ENCODE peak calls at places on chromosomes 3 and 15, in ten cellular contexts. X, Z, J, F, T, D, N, B, V and S are unnamed samples. For H3K36me3 and H3K4me1, the result is how much of the 10 kb centered on the place peaks cover.

GRCh38 chr3:99413504-99413903 is 224.9 kb upstream of the COL8A1 start:
- DNase-seq in X (no peak), Z (no peak), J (no peak), F (no peak), T (no peak), D (no peak), N (no peak), B (no peak), V (no peak), S (no peak)

GRCh38 chr3:14509796-14510100 is 30.4 kb downstream of the GRIP2 start:
- DNase-seq in X (no peak), Z (no peak), J (no peak), F (no peak), T (no peak), D (peak), N (no peak), B (no peak), V (no peak), S (no peak)

GRCh38 chr15:64157599-64158125 is 5.2 kb downstream of the PPIB start:
- DNase-seq in X (no peak), Z (no peak), J (no peak), F (no peak), T (no peak), D (no peak), N (no peak), B (no peak), V (no peak), S (no peak)

GRCh38 chr15:92421980-92422379 is 28.3 kb downstream of the ST8SIA2 start:
- DNase-seq in X (no peak), Z (no peak), J (no peak), F (no peak), T (no peak), D (no peak), N (no peak), B (no peak), V (no peak), S (no peak)

GRCh38 chr15:76286231-76286879 is 24.9 kb downstream of the ETFA start:
- DNase-seq in X (no peak), Z (no peak), J (no peak), F (no peak), T (peak), D (no peak), N (no peak), B (no peak), V (no peak), S (no peak)

GRCh38 chr15:79105141-79105540 is 14.6 kb upstream of the RASGRF1 start:
- DNase-seq in X (no peak), Z (no peak), J (peak), F (no peak), T (no peak), D (no peak), N (no peak), B (no peak), V (no peak), S (no peak)

GRCh38 chr15:60605879-60606304 is 127.0 kb upstream of the ICE2 start:
- DNase-seq in X (no peak), Z (no peak), J (no peak), F (no peak), T (no peak), D (no peak), N (no peak), B (no peak), V (no peak), S (no peak)

GRCh38 chr3:120013481-120013880 is 80.8 kb downstream of the GSK3B start:
- DNase-seq in X (no peak), Z (no peak), J (no peak), F (no peak), T (no peak), D (no peak), N (no peak), B (no peak), V (no peak), S (no peak)

GRCh38 chr3:169965562-169965961 is 1.0 kb upstream of the SEC62 start:
- DNase-seq in X (no peak), Z (no peak), J (no peak), F (no peak), T (no peak), D (no peak), N (no peak), B (no peak), V (no peak), S (no peak)

GRCh38 chr15:94298359-94298758 is 67.0 kb downstream of the MCTP2 start:
- DNase-seq in X (no peak), Z (no peak), J (no peak), F (no peak), T (no peak), D (no peak), N (no peak), B (no peak), V (no peak), S (no peak)

GRCh38 chr3:11610044-11610671 is 33.6 kb downstream of the VGLL4 start:
- DNase-seq in X (peak), Z (no peak), J (no peak), F (no peak), T (no peak), D (no peak), N (no peak), B (no peak), V (peak), S (no peak)

GRCh38 chr3:161409069-161409468 is 37.8 kb upstream of the SPTSSB start:
- DNase-seq in X (no peak), Z (no peak), J (no peak), F (peak), T (no peak), D (no peak), N (no peak), B (no peak), V (no peak), S (no peak)

GRCh38 chr3:151562901-151563300 is 102.0 kb upstream of the IGSF10 start:
- DNase-seq in X (no peak), Z (no peak), J (no peak), F (no peak), T (no peak), D (no peak), N (no peak), B (no peak), V (no peak), S (no peak)

GRCh38 chr15:93900476-93901400 is 330.6 kb upstream of the MCTP2 start:
- DNase-seq in X (no peak), Z (peak), J (no peak), F (no peak), T (no peak), D (no peak), N (no peak), B (no peak), V (no peak), S (no peak)

GRCh38 chr3:127133971-127134370 is 59.0 kb upstream of the PRR23E start:
- DNase-seq in X (no peak), Z (no peak), J (no peak), F (no peak), T (no peak), D (no peak), N (no peak), B (no peak), V (no peak), S (no peak)

GRCh38 chr3:98573231-98573728 is 20.1 kb downstream of the CPOX start:
- DNase-seq in X (no peak), Z (no peak), J (no peak), F (no peak), T (no peak), D (no peak), N (no peak), B (no peak), V (no peak), S (no peak)

GRCh38 chr3:108959017-108959416 is 5.3 kb upstream of the GUCA1C start:
- DNase-seq in X (no peak), Z (no peak), J (no peak), F (no peak), T (no peak), D (no peak), N (no peak), B (no peak), V (no peak), S (no peak)

GRCh38 chr15:22950211-22950990 is 29.8 kb downstream of the CYFIP1 start:
- DNase-seq in X (no peak), Z (no peak), J (no peak), F (no peak), T (no peak), D (no peak), N (no peak), B (peak), V (no peak), S (no peak)

GRCh38 chr15:22883196-22883595 is 44.7 kb downstream of the NIPA2 start:
- DNase-seq in X (no peak), Z (no peak), J (no peak), F (no peak), T (no peak), D (no peak), N (no peak), B (no peak), V (no peak), S (no peak)

GRCh38 chr3:83835040-83835439 is 1123.7 kb upstream of the CADM2 start:
- DNase-seq in X (no peak), Z (no peak), J (no peak), F (no peak), T (no peak), D (no peak), N (no peak), B (no peak), V (no peak), S (no peak)

GRCh38 chr3:58131101-58131500 is 79.7 kb downstream of the DNASE1L3 start:
- DNase-seq in X (no peak), Z (no peak), J (no peak), F (no peak), T (no peak), D (no peak), N (no peak), B (no peak), V (no peak), S (no peak)
- H3K36me3 ChIP-seq in X (under half), Z (under half), J (half or more), F (under half), T (under half), D (under half), N (under half), B (half or more), V (half or more), S (under half)

GRCh38 chr15:42367041-42367440 is 7.7 kb downstream of the CAPN3 start:
- DNase-seq in X (no peak), Z (no peak), J (no peak), F (no peak), T (no peak), D (peak), N (no peak), B (no peak), V (no peak), S (no peak)
- TF ChIP-seq POLR2AphosphoS5 in X (no peak), Z (no peak), J (no peak), F (no peak), T (no peak), D (peak), N (no peak), B (no peak), V (no peak), S (no peak)

DNA sequence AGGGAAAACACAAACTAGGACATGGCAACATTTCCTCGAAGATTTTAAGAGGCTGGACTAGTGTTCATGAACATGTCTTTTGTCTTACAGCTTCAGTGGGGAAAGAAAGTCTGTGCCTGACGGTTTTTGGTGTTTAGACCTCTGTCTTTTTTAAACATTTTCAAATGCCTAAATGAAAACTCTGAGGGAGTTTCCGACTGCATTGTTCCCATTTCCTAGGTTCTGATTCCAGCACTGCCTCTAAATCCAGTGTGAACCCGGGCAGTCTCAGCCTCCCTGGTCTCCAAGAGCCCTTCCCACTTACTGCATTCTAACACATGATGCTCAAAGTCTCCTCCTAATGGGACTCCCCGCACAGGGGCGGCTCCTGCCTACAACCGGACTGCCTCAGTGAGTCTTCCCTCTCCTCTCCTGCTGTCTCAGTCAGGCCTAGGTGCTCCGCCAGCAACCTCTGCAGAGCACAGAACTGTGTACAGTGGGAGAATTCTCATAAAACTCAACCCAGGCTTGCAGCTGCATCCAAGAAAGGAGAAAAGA is 29.0 kb downstream of the TBC1D2B start:
- DNase-seq in X (no peak), Z (no peak), J (peak), F (no peak), T (no peak), D (no peak), N (no peak), B (no peak), V (no peak), S (no peak)
- H3K4me1 ChIP-seq in X (half or more), Z (under half), J (half or more), F (under half), T (half or more), D (half or more), N (under half), B (half or more), V (half or more), S (half or more)

DNA sequence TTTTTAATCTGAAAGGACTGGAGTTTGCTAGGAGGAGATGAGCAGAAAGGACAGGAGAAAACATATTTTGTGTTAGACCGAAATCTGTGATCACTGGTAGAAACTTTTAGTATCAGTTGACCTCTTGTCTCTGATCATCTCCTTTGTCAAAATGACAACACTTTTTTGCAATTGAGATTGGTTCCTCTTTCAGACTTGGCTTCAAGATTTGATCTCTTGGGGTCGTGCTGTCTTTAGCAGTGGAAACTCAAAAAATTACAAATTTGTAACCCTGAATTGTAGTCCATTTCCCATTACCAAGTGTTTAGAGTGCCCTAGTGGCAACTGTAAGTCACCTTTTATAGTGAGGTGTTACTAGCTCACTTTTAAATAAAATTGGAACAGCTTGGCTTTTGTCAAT is 107.4 kb downstream of the KLHL25 start:
- DNase-seq in X (no peak), Z (no peak), J (no peak), F (no peak), T (no peak), D (no peak), N (no peak), B (no peak), V (no peak), S (no peak)
- H3K36me3 ChIP-seq in X (under half), Z (under half), J (half or more), F (under half), T (under half), D (under half), N (under half), B (half or more), V (half or more), S (under half)

GRCh38 chr3:186095584-186096061 is 13.3 kb downstream of the ETV5 start:
- DNase-seq in X (no peak), Z (no peak), J (no peak), F (no peak), T (no peak), D (no peak), N (no peak), B (no peak), V (peak), S (no peak)
- TF ChIP-seq POLR2AphosphoS5 in X (no peak), Z (no peak), J (no peak), F (no peak), T (no peak), D (no peak), N (no peak), B (no peak), V (no peak), S (no peak)